ENCODE peak calls at places on chromosomes 6 and 20, in four cellular contexts. V is GM23248, S is MM.1S, C is HCT116. G is an unnamed sample. For H4K20me1, the result is how much of the 10 kb centered on the place peaks cover.

GRCh38 chr20:47487175-47487917 is 14.3 kb upstream of the NCOA3 start:
- DNase-seq in V (no peak), S (peak), C (no peak), G (no peak)

GRCh38 chr6:118810420-118811027 is 83.4 kb upstream of the ASF1A start:
- DNase-seq in V (no peak), S (no peak), C (no peak), G (no peak)

GRCh38 chr6:105135056-105135455 is 44.8 kb downstream of the POPDC3 start:
- DNase-seq in V (peak), S (no peak), C (no peak), G (peak)

GRCh38 chr6:116210750-116211425 is 43.0 kb downstream of the TSPYL4 start:
- DNase-seq in V (peak), S (no peak), C (no peak), G (peak)

GRCh38 chr6:169263836-169264608 is 10.4 kb upstream of the THBS2 start:
- DNase-seq in V (peak), S (no peak), C (no peak), G (peak)

GRCh38 chr20:33515569-33516216 is 25.8 kb downstream of the CBFA2T2 start:
- DNase-seq in V (no peak), S (no peak), C (no peak), G (peak)

GRCh38 chr6:35955970-35956369 is 35.1 kb upstream of the SRPK1 start:
- DNase-seq in V (no peak), S (no peak), C (no peak), G (no peak)

GRCh38 chr6:80605165-80605989 is 498.9 kb downstream of the BCKDHB start:
- DNase-seq in V (peak), S (peak), C (peak), G (peak)

GRCh38 chr6:105898286-105898685 is 187.8 kb upstream of the PRDM1 start:
- DNase-seq in V (peak), S (peak), C (no peak), G (peak)

GRCh38 chr6:159533568-159533967 is 159.5 kb downstream of the SOD2 start:
- DNase-seq in V (peak), S (no peak), C (no peak), G (no peak)

GRCh38 chr20:46430921-46431712 is 24.7 kb upstream of the ELMO2 start:
- DNase-seq in V (no peak), S (no peak), C (no peak), G (no peak)

GRCh38 chr6:91633374-91634184 is 1046.7 kb upstream of the MAP3K7 start:
- DNase-seq in V (no peak), S (peak), C (no peak), G (no peak)

GRCh38 chr20:5548112-5548511 is 202.1 kb upstream of the SHLD1 start:
- DNase-seq in V (no peak), S (no peak), C (no peak), G (no peak)

GRCh38 chr20:32179934-32180333 is 27.6 kb downstream of the PLAGL2 start:
- DNase-seq in V (no peak), S (peak), C (no peak), G (no peak)

GRCh38 chr6:136317023-136317649 is 27.5 kb upstream of the BCLAF1 start:
- DNase-seq in V (peak), S (peak), C (peak), G (peak)

GRCh38 chr6:40906759-40907158 is 132.3 kb downstream of the UNC5CL start:
- DNase-seq in V (peak), S (no peak), C (no peak), G (peak)

GRCh38 chr6:134061440-134061839 is 9.0 kb upstream of the SLC2A12 start:
- DNase-seq in V (no peak), S (no peak), C (no peak), G (no peak)

GRCh38 chr6:33770833-33771341 is 18.0 kb downstream of the LEMD2 start:
- DNase-seq in V (no peak), S (no peak), C (no peak), G (no peak)

GRCh38 chr6:94622784-94623183 is 954.6 kb upstream of the MANEA start:
- DNase-seq in V (no peak), S (no peak), C (no peak), G (no peak)

GRCh38 chr20:57080796-57081195 is 185.6 kb downstream of the BMP7 start:
- DNase-seq in V (peak), S (no peak), C (no peak), G (peak)

GRCh38 chr6:4225207-4225872 is 90.0 kb upstream of the ECI2 start:
- DNase-seq in V (no peak), S (no peak), C (no peak), G (no peak)

GRCh38 chr6:43986177-43986825 is 141.0 kb downstream of the MRPL14 start:
- DNase-seq in V (no peak), S (no peak), C (no peak), G (no peak)

GRCh38 chr20:38779247-38780097 is 26.0 kb upstream of the PPP1R16B start:
- DNase-seq in V (no peak), S (no peak), C (peak), G (no peak)

GRCh38 chr6:45478235-45478634 is 100.5 kb upstream of the SUPT3H start:
- DNase-seq in V (peak), S (no peak), C (no peak), G (peak)

GRCh38 chr20:58714923-58715708 is 22.5 kb downstream of the NPEPL1 start:
- DNase-seq in V (no peak), S (no peak), C (no peak), G (no peak)

GRCh38 chr6:82767447-82767846 is 298.2 kb downstream of the UBE3D start:
- DNase-seq in V (no peak), S (no peak), C (no peak), G (no peak)

GRCh38 chr6:110755411-110755834 is 59.8 kb downstream of the CDK19 start:
- DNase-seq in V (no peak), S (no peak), C (no peak), G (no peak)

GRCh38 chr6:140828833-140829232 is 1303.9 kb upstream of the GJE1 start:
- DNase-seq in V (no peak), S (no peak), C (no peak), G (no peak)

GRCh38 chr6:136751478-136751956 is 40.8 kb downstream of the MAP3K5 start:
- DNase-seq in V (no peak), S (peak), C (no peak), G (no peak)

GRCh38 chr20:45834797-45835161 is 1.2 kb downstream of the SNX21 start:
- DNase-seq in V (peak), S (no peak), C (no peak), G (no peak)

GRCh38 chr6:116472710-116473109 is 11.5 kb downstream of the CALHM6 start:
- DNase-seq in V (no peak), S (no peak), C (no peak), G (no peak)

GRCh38 chr6:43977404-43978111 is 149.7 kb downstream of the MRPL14 start:
- DNase-seq in V (no peak), S (peak), C (no peak), G (no peak)

GRCh38 chr6:36131517-36132220 is 1.4 kb downstream of the MAPK13 start:
- DNase-seq in V (peak), S (peak), C (no peak), G (peak)

GRCh38 chr6:44156494-44157151 is 2.0 kb upstream of the CAPN11 start:
- DNase-seq in V (no peak), S (no peak), C (no peak), G (no peak)

GRCh38 chr6:15025416-15025815 is 220.5 kb upstream of the JARID2 start:
- DNase-seq in V (no peak), S (no peak), C (no peak), G (no peak)

GRCh38 chr6:144150673-144151009 is 324 bp downstream of the STX11 start:
- DNase-seq in V (peak), S (peak), C (peak), G (peak)

GRCh38 chr20:3621111-3621510 is 42.1 kb downstream of the GFRA4 start:
- DNase-seq in V (no peak), S (no peak), C (no peak), G (no peak)

GRCh38 chr6:139240161-139241010 is 51.4 kb downstream of the TXLNB start:
- DNase-seq in V (peak), S (no peak), C (no peak), G (peak)

GRCh38 chr6:44672086-44672485 is 284.6 kb downstream of the CDC5L start:
- DNase-seq in V (no peak), S (no peak), C (no peak), G (no peak)

DNA sequence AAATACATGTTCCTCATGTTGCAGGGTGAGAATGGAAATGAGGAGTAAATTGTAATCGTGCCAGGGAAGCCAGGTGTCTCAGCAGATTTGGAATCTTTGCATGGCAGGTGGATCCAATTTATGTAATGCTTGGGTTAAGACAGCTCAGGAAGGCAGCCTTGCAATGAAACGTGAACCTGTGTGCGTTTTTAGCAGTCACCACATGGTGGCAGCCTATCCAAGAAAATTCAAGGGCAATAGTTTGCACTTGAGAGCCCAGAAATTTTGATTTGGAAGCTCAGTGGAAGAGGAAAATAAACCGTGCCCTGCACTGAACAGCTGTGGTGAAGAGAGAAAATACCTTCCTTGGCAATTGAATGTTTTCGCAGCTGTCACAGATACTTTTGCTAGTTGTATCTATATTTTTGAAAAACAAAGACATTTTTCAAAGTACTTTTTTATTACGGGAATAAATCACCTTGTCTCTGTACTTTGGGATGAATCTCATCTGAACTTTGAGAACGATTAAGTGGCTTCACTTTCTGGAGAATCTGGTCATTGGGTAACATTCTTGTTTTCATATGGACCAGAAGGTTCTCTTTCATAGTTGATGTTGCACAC is 26.5 kb downstream of the MTHFD1L start:
- DNase-seq in V (peak), S (peak), C (peak), G (peak)
- H4K20me1 ChIP-seq in V (under half), S (under half), C (under half), G (under half)

DNA sequence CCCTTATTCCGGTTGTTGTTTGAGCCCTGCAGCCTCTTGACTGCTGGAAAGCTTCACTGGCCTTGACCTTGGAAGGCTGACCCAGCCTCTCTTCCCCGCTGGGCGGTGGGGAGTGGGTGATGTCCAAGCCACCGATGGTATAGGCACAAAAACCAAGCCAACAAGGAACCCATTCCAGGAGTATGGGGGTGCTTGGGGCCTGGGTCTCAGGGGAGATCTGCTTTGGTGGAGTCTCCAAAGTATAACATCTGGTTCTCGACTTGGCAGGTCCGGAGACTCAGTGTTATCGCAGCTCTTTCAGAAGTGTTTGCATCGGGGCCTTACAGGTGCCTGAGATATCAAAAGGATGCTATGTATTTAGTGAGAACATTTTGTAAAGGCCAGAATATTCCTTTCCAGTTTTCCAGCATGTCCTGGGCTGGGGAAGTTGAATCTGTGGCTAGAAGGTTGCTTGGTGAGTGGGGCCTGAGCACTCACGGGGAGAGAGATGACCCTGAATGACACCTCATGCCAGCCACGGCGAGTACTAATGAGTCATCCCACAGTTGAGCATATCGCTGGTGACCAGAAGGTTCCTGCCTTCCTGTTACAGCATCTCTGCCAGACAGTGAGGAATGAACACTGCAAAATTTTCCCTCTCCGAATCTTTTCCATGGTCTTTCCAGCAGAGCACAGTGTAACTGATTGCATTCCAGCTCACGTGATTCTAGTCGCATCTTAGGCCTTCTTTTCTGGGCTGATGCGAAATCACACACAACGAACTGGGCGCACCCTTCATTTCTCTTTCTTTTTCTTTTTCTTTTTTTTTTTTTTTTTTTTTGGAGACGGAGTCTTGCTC is 133.9 kb downstream of the ZDHHC14 start:
- DNase-seq in V (peak), S (no peak), C (no peak), G (peak)
- H3K4me2 ChIP-seq in V (no peak), S (no peak), C (peak), G (peak)

GRCh38 chr6:148203970-148204369 is 138.7 kb upstream of the SASH1 start:
- DNase-seq in V (peak), S (peak), C (no peak), G (no peak)
- TF ChIP-seq EZH2phosphoT487 in V (peak), S (no peak), C (no peak), G (no peak)

DNA sequence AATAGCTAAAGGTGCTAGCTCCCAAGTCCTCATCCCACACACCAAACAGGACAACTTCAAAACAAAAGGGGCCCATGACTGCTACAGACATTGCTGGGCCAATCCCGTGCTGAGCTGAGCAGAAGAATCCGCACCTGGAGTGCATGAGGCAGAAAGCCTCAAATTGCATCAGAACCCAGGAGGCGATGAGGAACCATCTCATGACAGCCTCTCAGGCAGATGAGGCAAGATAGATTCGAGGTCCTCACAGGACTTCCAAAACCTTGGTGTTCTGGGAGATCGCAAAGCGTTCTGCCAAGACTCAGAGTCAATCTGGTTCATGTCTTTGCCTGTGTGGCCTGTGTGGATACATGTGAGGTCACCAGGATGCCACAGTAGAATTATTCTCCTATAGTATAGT is 32.8 kb upstream of the SSTR4 start:
- DNase-seq in V (no peak), S (no peak), C (no peak), G (no peak)
- H4K20me1 ChIP-seq in V (under half), S (under half), C (under half), G (under half)

GRCh38 chr20:10532351-10532750 is 97.2 kb downstream of the SLX4IP start:
- DNase-seq in V (no peak), S (no peak), C (no peak), G (no peak)

GRCh38 chr20:10538768-10539167 is 103.7 kb downstream of the SLX4IP start:
- DNase-seq in V (no peak), S (no peak), C (no peak), G (no peak)

GRCh38 chr20:10537850-10538480 is 102.9 kb downstream of the SLX4IP start:
- DNase-seq in V (peak), S (no peak), C (no peak), G (peak)

GRCh38 chr20:10539818-10540553 is 104.9 kb downstream of the SLX4IP start:
- DNase-seq in V (no peak), S (no peak), C (no peak), G (no peak)

GRCh38 chr20:10536531-10536930 is 101.4 kb downstream of the SLX4IP start:
- DNase-seq in V (no peak), S (peak), C (no peak), G (peak)
- H3K4me2 ChIP-seq in V (no peak), S (no peak), C (peak), G (peak)

GRCh38 chr6:117509021-117509420 is 26.5 kb downstream of the DCBLD1 start:
- DNase-seq in V (no peak), S (no peak), C (no peak), G (peak)

GRCh38 chr6:117506180-117506835 is 23.8 kb downstream of the DCBLD1 start:
- DNase-seq in V (peak), S (no peak), C (no peak), G (no peak)

GRCh38 chr6:117505337-117505736 is 22.9 kb downstream of the DCBLD1 start:
- DNase-seq in V (no peak), S (no peak), C (no peak), G (no peak)

GRCh38 chr6:117512056-117512828 is 29.8 kb downstream of the DCBLD1 start:
- DNase-seq in V (peak), S (no peak), C (no peak), G (peak)

GRCh38 chr6:117508450-117508971 is 26.0 kb downstream of the DCBLD1 start:
- DNase-seq in V (no peak), S (no peak), C (no peak), G (no peak)
- TF ChIP-seq EZH2phosphoT487 in V (no peak), S (no peak), C (no peak), G (no peak)

DNA sequence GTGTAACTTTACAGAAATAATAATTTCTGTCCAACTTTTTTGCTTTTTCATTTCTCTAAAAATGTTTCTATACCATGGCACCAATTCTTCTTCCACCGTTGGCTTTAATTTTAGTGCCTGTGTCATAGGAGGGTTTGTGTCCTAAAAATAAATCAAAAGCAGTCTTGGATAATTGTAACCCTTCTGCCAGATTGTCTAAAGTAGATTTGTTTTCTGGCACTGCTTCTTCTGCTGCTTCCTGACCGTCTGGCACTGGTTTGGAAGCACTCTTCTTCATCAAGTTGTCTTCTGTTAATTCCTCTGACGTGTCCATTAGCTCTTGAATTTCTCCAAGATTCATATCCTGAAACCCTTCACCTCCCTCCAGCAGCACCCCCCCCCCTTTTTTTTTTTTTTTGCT is 33.1 kb downstream of the SCAF8 start:
- DNase-seq in V (peak), S (no peak), C (no peak), G (no peak)
- H4K20me1 ChIP-seq in V (half or more), S (under half), C (under half), G (under half)

DNA sequence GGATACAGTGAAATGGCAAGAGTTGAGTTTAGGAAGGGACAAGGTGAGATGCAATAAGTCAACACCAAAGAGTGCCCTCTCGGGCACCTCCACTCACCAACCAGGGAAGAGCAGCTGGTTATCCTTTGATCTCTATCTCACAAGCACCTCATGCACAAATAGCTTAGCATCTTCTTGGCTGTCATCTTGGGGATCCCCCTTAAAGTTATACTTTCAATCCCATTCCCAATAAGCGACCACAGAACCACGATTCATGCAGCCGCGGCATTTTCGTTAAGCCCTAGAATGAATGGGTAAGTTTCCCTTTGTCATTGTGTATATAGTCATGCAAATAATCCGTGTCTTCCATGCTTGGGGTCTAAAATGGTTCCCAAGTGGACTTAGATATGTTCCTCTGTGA is 73.5 kb downstream of the ADTRP start:
- DNase-seq in V (no peak), S (no peak), C (no peak), G (no peak)
- H3K4me2 ChIP-seq in V (no peak), S (no peak), C (no peak), G (no peak)

G was measured in PC-3.